ENCODE peak calls at places on chromosomes 5 and 9, in five cellular contexts. One of them, this sample, is unnamed.

GRCh38 chr9:89946741-89947140 is 341.9 kb downstream of the GADD45G start:
- DNase-seq in fibroblast of mammary gland: no peak
- DNase-seq in naive thymus-derived CD4-positive, alpha-beta T cell: no peak
- DNase-seq in neuronal stem cell: no peak
- DNase-seq in stomach: no peak
- DNase-seq in this sample: no peak

GRCh38 chr9:98374385-98375051 is 119.1 kb upstream of the TBC1D2 start:
- DNase-seq in fibroblast of mammary gland: peak
- DNase-seq in naive thymus-derived CD4-positive, alpha-beta T cell: no peak
- DNase-seq in neuronal stem cell: no peak
- DNase-seq in stomach: peak
- DNase-seq in this sample: no peak

GRCh38 chr5:59115345-59115744 is 532.5 kb downstream of the RAB3C start:
- DNase-seq in fibroblast of mammary gland: peak
- DNase-seq in naive thymus-derived CD4-positive, alpha-beta T cell: no peak
- DNase-seq in neuronal stem cell: no peak
- DNase-seq in stomach: no peak
- DNase-seq in this sample: no peak

GRCh38 chr5:145587308-145588071 is 247.7 kb downstream of the PRELID2 start:
- DNase-seq in fibroblast of mammary gland: peak
- DNase-seq in naive thymus-derived CD4-positive, alpha-beta T cell: no peak
- DNase-seq in neuronal stem cell: no peak
- DNase-seq in stomach: no peak
- DNase-seq in this sample: no peak

GRCh38 chr5:152119091-152119490 is 194.4 kb upstream of the GLRA1 start:
- DNase-seq in fibroblast of mammary gland: no peak
- DNase-seq in naive thymus-derived CD4-positive, alpha-beta T cell: no peak
- DNase-seq in neuronal stem cell: no peak
- DNase-seq in stomach: no peak
- DNase-seq in this sample: no peak

GRCh38 chr9:87148391-87149237 is 201.3 kb upstream of the GAS1 start:
- DNase-seq in fibroblast of mammary gland: peak
- DNase-seq in naive thymus-derived CD4-positive, alpha-beta T cell: no peak
- DNase-seq in neuronal stem cell: peak
- DNase-seq in stomach: peak
- DNase-seq in this sample: peak

GRCh38 chr9:109101810-109102209 is 17.9 kb downstream of the TMEM245 start:
- DNase-seq in fibroblast of mammary gland: peak
- DNase-seq in naive thymus-derived CD4-positive, alpha-beta T cell: peak
- DNase-seq in neuronal stem cell: no peak
- DNase-seq in stomach: no peak
- DNase-seq in this sample: no peak

GRCh38 chr5:26482076-26482816 is 556.1 kb downstream of the CDH9 start:
- DNase-seq in fibroblast of mammary gland: no peak
- DNase-seq in naive thymus-derived CD4-positive, alpha-beta T cell: no peak
- DNase-seq in neuronal stem cell: no peak
- DNase-seq in stomach: no peak
- DNase-seq in this sample: no peak

GRCh38 chr5:143446535-143447226 is 43.2 kb upstream of the NR3C1 start:
- DNase-seq in fibroblast of mammary gland: no peak
- DNase-seq in naive thymus-derived CD4-positive, alpha-beta T cell: no peak
- DNase-seq in neuronal stem cell: no peak
- DNase-seq in stomach: no peak
- DNase-seq in this sample: no peak

GRCh38 chr5:54881286-54882005 is 103.9 kb downstream of the ESM1 start:
- DNase-seq in fibroblast of mammary gland: no peak
- DNase-seq in naive thymus-derived CD4-positive, alpha-beta T cell: no peak
- DNase-seq in neuronal stem cell: no peak
- DNase-seq in stomach: no peak
- DNase-seq in this sample: no peak

GRCh38 chr9:93041108-93041802 is 17.2 kb upstream of the SUSD3 start:
- DNase-seq in fibroblast of mammary gland: peak
- DNase-seq in naive thymus-derived CD4-positive, alpha-beta T cell: no peak
- DNase-seq in neuronal stem cell: no peak
- DNase-seq in stomach: no peak
- DNase-seq in this sample: no peak

GRCh38 chr5:64865662-64866061 is 96.9 kb downstream of the CWC27 start:
- DNase-seq in fibroblast of mammary gland: peak
- DNase-seq in naive thymus-derived CD4-positive, alpha-beta T cell: no peak
- DNase-seq in neuronal stem cell: no peak
- DNase-seq in stomach: no peak
- DNase-seq in this sample: no peak

GRCh38 chr9:19209188-19209587 is 21.3 kb upstream of the DENND4C start:
- DNase-seq in fibroblast of mammary gland: no peak
- DNase-seq in naive thymus-derived CD4-positive, alpha-beta T cell: no peak
- DNase-seq in neuronal stem cell: no peak
- DNase-seq in stomach: no peak
- DNase-seq in this sample: no peak

GRCh38 chr5:131630963-131631350 is 4.1 kb downstream of the RAPGEF6 start:
- DNase-seq in fibroblast of mammary gland: peak
- DNase-seq in naive thymus-derived CD4-positive, alpha-beta T cell: no peak
- DNase-seq in neuronal stem cell: no peak
- DNase-seq in stomach: no peak
- DNase-seq in this sample: no peak

GRCh38 chr9:83283528-83283927 is 220.6 kb upstream of the RASEF start:
- DNase-seq in fibroblast of mammary gland: no peak
- DNase-seq in naive thymus-derived CD4-positive, alpha-beta T cell: no peak
- DNase-seq in neuronal stem cell: no peak
- DNase-seq in stomach: no peak
- DNase-seq in this sample: no peak

DNA sequence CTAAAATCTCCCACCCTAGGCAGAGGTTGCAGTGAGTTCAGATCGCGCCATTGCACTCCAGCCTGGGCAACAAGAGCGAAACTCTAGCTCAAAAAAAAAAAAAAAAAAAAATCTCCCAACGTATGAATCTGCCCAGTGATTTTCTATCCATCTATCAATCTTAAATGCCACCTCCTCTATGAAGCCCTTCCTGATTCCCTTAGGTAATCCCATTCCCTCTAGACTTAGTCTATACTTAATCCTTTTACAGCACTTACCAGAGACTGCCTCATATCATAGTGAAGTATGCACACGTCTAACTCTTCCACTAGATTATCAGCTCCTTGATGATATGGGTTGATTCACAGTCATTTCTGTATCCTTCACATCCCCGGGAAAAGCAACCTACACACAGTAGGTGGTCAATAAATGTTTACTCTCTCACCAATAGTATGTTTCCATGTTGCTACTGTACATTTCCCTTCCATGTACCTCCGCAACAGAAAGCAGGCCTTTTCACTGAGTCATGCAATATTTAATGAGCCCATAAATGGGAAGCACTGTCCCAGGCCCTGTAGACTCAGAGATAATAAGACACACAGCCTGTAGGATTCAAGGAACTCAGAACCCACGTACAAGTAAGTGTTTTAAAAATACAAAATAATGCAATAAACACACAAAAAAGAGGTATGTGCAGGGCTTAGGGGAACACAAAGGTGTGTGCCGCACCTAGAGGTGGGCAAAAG is 1.2 kb downstream of the DROSHA start:
- DNase-seq in fibroblast of mammary gland: no peak
- DNase-seq in naive thymus-derived CD4-positive, alpha-beta T cell: no peak
- DNase-seq in neuronal stem cell: no peak
- DNase-seq in stomach: no peak
- DNase-seq in this sample: no peak
- H3K4me3 ChIP-seq in fibroblast of mammary gland: peak
- H3K4me3 ChIP-seq in naive thymus-derived CD4-positive, alpha-beta T cell: peak
- H3K4me3 ChIP-seq in neuronal stem cell: peak
- H3K4me3 ChIP-seq in stomach: peak
- H3K4me3 ChIP-seq in this sample: no peak

GRCh38 chr9:110669439-110669838 is 848 bp downstream of the MUSK start:
- DNase-seq in fibroblast of mammary gland: no peak
- DNase-seq in naive thymus-derived CD4-positive, alpha-beta T cell: no peak
- DNase-seq in neuronal stem cell: no peak
- DNase-seq in stomach: no peak
- DNase-seq in this sample: no peak
- H3K4me3 ChIP-seq in fibroblast of mammary gland: no peak
- H3K4me3 ChIP-seq in naive thymus-derived CD4-positive, alpha-beta T cell: no peak
- H3K4me3 ChIP-seq in neuronal stem cell: no peak
- H3K4me3 ChIP-seq in stomach: peak
- H3K4me3 ChIP-seq in this sample: no peak

GRCh38 chr5:151086905-151087360 is 6.1 kb upstream of the TNIP1 start:
- DNase-seq in fibroblast of mammary gland: no peak
- DNase-seq in naive thymus-derived CD4-positive, alpha-beta T cell: peak
- DNase-seq in neuronal stem cell: no peak
- DNase-seq in stomach: peak
- DNase-seq in this sample: no peak
- H3K4me3 ChIP-seq in fibroblast of mammary gland: no peak
- H3K4me3 ChIP-seq in naive thymus-derived CD4-positive, alpha-beta T cell: no peak
- H3K4me3 ChIP-seq in neuronal stem cell: no peak
- H3K4me3 ChIP-seq in stomach: no peak
- H3K4me3 ChIP-seq in this sample: no peak

GRCh38 chr5:166493627-166494026 is 1797.8 kb upstream of the WWC1 start:
- DNase-seq in fibroblast of mammary gland: no peak
- DNase-seq in naive thymus-derived CD4-positive, alpha-beta T cell: no peak
- DNase-seq in neuronal stem cell: no peak
- DNase-seq in stomach: no peak
- DNase-seq in this sample: no peak
- H3K4me3 ChIP-seq in fibroblast of mammary gland: no peak
- H3K4me3 ChIP-seq in naive thymus-derived CD4-positive, alpha-beta T cell: no peak
- H3K4me3 ChIP-seq in neuronal stem cell: no peak
- H3K4me3 ChIP-seq in stomach: no peak
- H3K4me3 ChIP-seq in this sample: no peak

GRCh38 chr9:124079176-124079925 is 67.8 kb downstream of the LHX2 start:
- DNase-seq in fibroblast of mammary gland: peak
- DNase-seq in naive thymus-derived CD4-positive, alpha-beta T cell: no peak
- DNase-seq in neuronal stem cell: no peak
- DNase-seq in stomach: no peak
- DNase-seq in this sample: no peak
- H3K4me3 ChIP-seq in fibroblast of mammary gland: no peak
- H3K4me3 ChIP-seq in naive thymus-derived CD4-positive, alpha-beta T cell: no peak
- H3K4me3 ChIP-seq in neuronal stem cell: peak
- H3K4me3 ChIP-seq in stomach: no peak
- H3K4me3 ChIP-seq in this sample: no peak

GRCh38 chr5:125798311-125798710 is 624.9 kb upstream of the GRAMD2B start:
- DNase-seq in fibroblast of mammary gland: peak
- DNase-seq in naive thymus-derived CD4-positive, alpha-beta T cell: no peak
- DNase-seq in neuronal stem cell: peak
- DNase-seq in stomach: no peak
- DNase-seq in this sample: no peak
- H3K4me3 ChIP-seq in fibroblast of mammary gland: no peak
- H3K4me3 ChIP-seq in naive thymus-derived CD4-positive, alpha-beta T cell: no peak
- H3K4me3 ChIP-seq in neuronal stem cell: no peak
- H3K4me3 ChIP-seq in stomach: no peak
- H3K4me3 ChIP-seq in this sample: no peak

DNA sequence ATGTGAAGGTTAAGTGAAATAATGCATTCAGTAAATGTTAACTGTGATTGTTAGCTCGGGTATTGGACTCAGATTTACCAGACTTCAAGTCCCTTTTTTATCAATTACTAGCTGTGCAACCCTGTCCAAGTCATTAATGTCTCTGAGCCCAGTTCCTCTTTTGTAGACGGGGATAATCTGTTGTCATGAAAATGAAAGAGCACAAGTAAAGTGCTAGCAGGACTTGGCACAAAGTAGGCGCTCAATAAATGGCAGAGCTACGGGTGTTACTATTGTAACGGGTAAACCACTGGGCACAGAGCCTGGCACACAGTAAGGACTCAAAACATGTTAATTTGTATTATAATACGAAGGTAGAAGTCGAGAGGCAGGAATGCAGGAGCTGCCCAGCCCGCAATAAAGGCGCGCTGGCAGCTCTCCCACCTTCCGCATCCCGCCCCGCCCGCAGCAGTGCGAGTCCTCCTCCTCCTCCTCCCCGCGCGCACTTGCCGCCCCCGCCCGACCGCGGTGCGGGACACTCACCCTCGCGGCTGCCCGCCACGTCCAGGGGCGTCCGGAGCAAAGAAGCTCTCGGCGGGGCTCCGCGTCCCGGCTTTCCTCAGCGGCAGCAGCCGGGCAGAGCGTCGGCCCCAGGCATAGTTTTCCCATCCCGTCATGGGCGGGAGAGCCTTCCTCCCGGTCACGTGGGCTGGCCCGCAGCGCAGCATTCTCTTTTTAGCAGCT is at the start of gene C1QTNF2:
- DNase-seq in fibroblast of mammary gland: peak
- DNase-seq in naive thymus-derived CD4-positive, alpha-beta T cell: no peak
- DNase-seq in neuronal stem cell: peak
- DNase-seq in stomach: peak
- DNase-seq in this sample: peak
- H3K4me3 ChIP-seq in fibroblast of mammary gland: peak
- H3K4me3 ChIP-seq in naive thymus-derived CD4-positive, alpha-beta T cell: peak
- H3K4me3 ChIP-seq in neuronal stem cell: peak
- H3K4me3 ChIP-seq in stomach: peak
- H3K4me3 ChIP-seq in this sample: peak

This sample was measured in thyroid gland.